ENCODE peak calls at places on chromosome 19, in six cellular contexts. One of them, this sample, is unnamed.

GRCh38 chr19:49596407-49596806 is 5.4 kb downstream of the PRR12 start:
- DNase-seq in midbrain: no peak
- DNase-seq in EL: no peak
- DNase-seq in KG1: no peak
- DNase-seq in iPS-NIHi11: no peak
- DNase-seq in hypothalamus: no peak
- DNase-seq in this sample: no peak

GRCh38 chr19:49863254-49863934 is 4.0 kb downstream of the PNKP start:
- DNase-seq in midbrain: no peak
- DNase-seq in EL: no peak
- DNase-seq in KG1: no peak
- DNase-seq in iPS-NIHi11: no peak
- DNase-seq in hypothalamus: no peak
- DNase-seq in this sample: no peak

GRCh38 chr19:17841810-17842662 is 5.7 kb downstream of the JAK3 start:
- DNase-seq in midbrain: peak
- DNase-seq in EL: peak
- DNase-seq in KG1: no peak
- DNase-seq in iPS-NIHi11: peak
- DNase-seq in hypothalamus: no peak
- DNase-seq in this sample: peak

GRCh38 chr19:38685666-38686529 is 38.4 kb downstream of the ACTN4 start:
- DNase-seq in midbrain: no peak
- DNase-seq in EL: peak
- DNase-seq in KG1: no peak
- DNase-seq in iPS-NIHi11: no peak
- DNase-seq in hypothalamus: no peak
- DNase-seq in this sample: peak

GRCh38 chr19:3852614-3853254 is 16.1 kb downstream of the ZFR2 start:
- DNase-seq in midbrain: no peak
- DNase-seq in EL: peak
- DNase-seq in KG1: peak
- DNase-seq in iPS-NIHi11: no peak
- DNase-seq in hypothalamus: no peak
- DNase-seq in this sample: peak

GRCh38 chr19:35766571-35767104 is 8.7 kb downstream of the PROSER3 start:
- DNase-seq in midbrain: no peak
- DNase-seq in EL: no peak
- DNase-seq in KG1: no peak
- DNase-seq in iPS-NIHi11: no peak
- DNase-seq in hypothalamus: no peak
- DNase-seq in this sample: no peak

GRCh38 chr19:50719566-50719965 is at the start of gene SHANK1:
- DNase-seq in midbrain: no peak
- DNase-seq in EL: peak
- DNase-seq in KG1: no peak
- DNase-seq in iPS-NIHi11: peak
- DNase-seq in hypothalamus: no peak
- DNase-seq in this sample: no peak

GRCh38 chr19:18833849-18834643 is 2.3 kb downstream of the UPF1 start:
- DNase-seq in midbrain: no peak
- DNase-seq in EL: no peak
- DNase-seq in KG1: no peak
- DNase-seq in iPS-NIHi11: no peak
- DNase-seq in hypothalamus: no peak
- DNase-seq in this sample: peak